ENCODE peak calls at places on chromosome X, in four cellular contexts. X, H, F and V are unnamed samples.

GRCh38 chrX:135463937-135464336 is 42.2 kb downstream of the SMIM10L2A start:
- DNase-seq in X (no peak), F (peak), H (no peak), V (peak)

GRCh38 chrX:137418086-137418485 is 147.8 kb upstream of the ZIC3 start:
- DNase-seq in H (no peak), F (no peak), X (no peak), V (no peak)

GRCh38 chrX:150366951-150367545 is 3.9 kb downstream of the MAMLD1 start:
- DNase-seq in H (no peak), X (peak), F (peak), V (no peak)

GRCh38 chrX:17459008-17459407 is 84.0 kb downstream of the NHS start:
- DNase-seq in X (no peak), F (peak), H (no peak), V (no peak)

GRCh38 chrX:11953615-11954014 is 184.7 kb upstream of the FRMPD4 start:
- DNase-seq in F (peak), H (no peak), X (no peak), V (peak)

GRCh38 chrX:55056820-55057690 is 17.8 kb upstream of the PAGE2B start:
- DNase-seq in H (no peak), F (peak), X (no peak), V (peak)

GRCh38 chrX:47283015-47283771 is 50.4 kb downstream of the USP11 start:
- DNase-seq in X (no peak), F (peak), H (no peak), V (no peak)

GRCh38 chrX:46551494-46552128 is 6.4 kb upstream of the ZNF674 start:
- DNase-seq in H (peak), F (peak), X (peak), V (peak)

GRCh38 chrX:155819966-155820491 is 61.1 kb upstream of the VAMP7 start:
- DNase-seq in F (peak), H (peak), X (peak), V (peak)

GRCh38 chrX:40931921-40932320 is 153.3 kb upstream of the USP9X start:
- DNase-seq in X (no peak), F (no peak), H (no peak), V (no peak)

GRCh38 chrX:102669526-102669925 is 18.2 kb downstream of the GPRASP1 start:
- DNase-seq in F (no peak), X (no peak), H (no peak), V (no peak)

GRCh38 chrX:39491548-39492297 is 606.0 kb downstream of the BCOR start:
- DNase-seq in X (no peak), H (no peak), F (no peak), V (no peak)

GRCh38 chrX:104253567-104254441 is 929 bp downstream of the ESX1 start:
- DNase-seq in H (peak), F (no peak), X (peak), V (peak)

GRCh38 chrX:67437821-67438220 is 106.0 kb upstream of the AR start:
- DNase-seq in F (no peak), X (no peak), H (no peak), V (no peak)

GRCh38 chrX:64204701-64205440 is 637 bp downstream of the AMER1 start:
- DNase-seq in F (peak), H (peak), X (peak), V (peak)

GRCh38 chrX:26649534-26649933 is 433.6 kb downstream of the MAGEB5 start:
- DNase-seq in X (no peak), F (peak), H (no peak), V (peak)

GRCh38 chrX:100413231-100413630 is 3.2 kb upstream of the PCDH19 start:
- DNase-seq in H (no peak), X (no peak), F (peak), V (peak)

GRCh38 chrX:24954732-24955131 is 61.0 kb downstream of the ARX start:
- DNase-seq in F (no peak), H (no peak), X (no peak), V (no peak)

GRCh38 chrX:9605484-9605883 is 140.6 kb downstream of the TBL1X start:
- DNase-seq in X (no peak), F (no peak), H (no peak), V (no peak)

GRCh38 chrX:103405009-103405333 is 28.6 kb downstream of the BEX3 start:
- DNase-seq in F (no peak), H (no peak), X (no peak), V (no peak)

GRCh38 chrX:153873282-153874090 is 12.5 kb downstream of the L1CAM start:
- DNase-seq in X (no peak), H (no peak), F (no peak), V (peak)

GRCh38 chrX:132367984-132368383 is 120.9 kb downstream of the MBNL3 start:
- DNase-seq in H (no peak), F (no peak), X (no peak), V (peak)

GRCh38 chrX:149074429-149074828 is 430.7 kb downstream of the IDS start:
- DNase-seq in X (no peak), H (no peak), F (no peak), V (peak)

GRCh38 chrX:23797371-23798128 is 14.6 kb downstream of the SAT1 start:
- DNase-seq in X (no peak), F (no peak), H (no peak), V (no peak)

GRCh38 chrX:68681443-68681941 is 34.0 kb downstream of the STARD8 start:
- DNase-seq in X (no peak), H (no peak), F (peak), V (no peak)

GRCh38 chrX:139931646-139932076 is 1.2 kb downstream of the ATP11C start:
- DNase-seq in H (no peak), F (no peak), X (no peak), V (no peak)

GRCh38 chrX:120840826-120841225 is 34.8 kb downstream of the CT47B1 start:
- DNase-seq in H (no peak), X (no peak), F (no peak), V (no peak)

GRCh38 chrX:120251471-120252011 is 929 bp downstream of the ZBTB33 start:
- DNase-seq in H (no peak), X (no peak), F (peak), V (no peak)

GRCh38 chrX:118855681-118856310 is 32.2 kb downstream of the ZCCHC12 start:
- DNase-seq in X (no peak), F (no peak), H (no peak), V (no peak)

GRCh38 chrX:68940601-68941000 is 111.8 kb downstream of the EFNB1 start:
- DNase-seq in X (peak), F (no peak), H (no peak), V (no peak)

GRCh38 chrX:120739300-120739699 is 109.4 kb upstream of the C1GALT1C1 start:
- DNase-seq in X (no peak), H (no peak), F (no peak), V (no peak)

GRCh38 chrX:154411981-154412340 is 622 bp downstream of the TAFAZZIN start:
- DNase-seq in X (peak), H (peak), F (peak), V (peak)

GRCh38 chrX:44742480-44743155 is 101.2 kb upstream of the DUSP21 start:
- DNase-seq in X (no peak), H (no peak), F (no peak), V (peak)

GRCh38 chrX:22987452-22987851 is 12.3 kb upstream of the DDX53 start:
- DNase-seq in H (no peak), X (no peak), F (peak), V (no peak)

GRCh38 chrX:69321006-69321655 is 155.9 kb upstream of the PJA1 start:
- DNase-seq in F (no peak), X (no peak), H (no peak), V (no peak)

GRCh38 chrX:77936299-77936698 is 25.8 kb downstream of the ATP7A start:
- DNase-seq in X (no peak), H (no peak), F (peak), V (no peak)

GRCh38 chrX:2526390-2526789 is 25.6 kb upstream of the DHRSX start:
- DNase-seq in X (no peak), F (no peak), H (no peak), V (no peak)

GRCh38 chrX:39814391-39814790 is 283.4 kb downstream of the BCOR start:
- DNase-seq in F (peak), H (no peak), X (no peak), V (no peak)

DNA sequence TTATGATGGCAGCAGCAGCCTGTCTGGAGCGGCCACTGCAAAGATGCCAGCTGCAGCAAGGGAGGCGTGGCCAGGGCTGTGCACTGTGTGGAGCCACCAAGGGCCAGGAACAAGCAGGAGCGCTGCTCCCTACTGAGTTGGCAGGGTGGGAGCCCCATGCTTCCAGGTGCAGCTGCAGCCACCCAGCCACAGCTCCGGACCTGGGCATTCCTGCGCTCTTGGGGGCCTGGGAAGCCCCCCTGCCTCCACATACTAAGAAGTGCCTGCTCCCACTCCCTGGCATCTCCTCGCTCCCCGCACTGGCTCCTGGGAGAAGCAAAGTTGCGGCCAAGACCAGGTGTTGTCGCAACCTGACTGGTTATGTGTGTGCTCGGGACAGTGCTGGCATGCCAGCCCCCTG is 619.8 kb downstream of the DMD start:
- DNase-seq in H (no peak), F (no peak), X (no peak), V (no peak)
- H3K56ac ChIP-seq in H (no peak), F (no peak), X (no peak), V (no peak)

GRCh38 chrX:13090261-13091110 is 46.1 kb upstream of the FAM9C start:
- DNase-seq in X (no peak), H (no peak), F (peak), V (no peak)

GRCh38 chrX:13085533-13085932 is 41.1 kb upstream of the FAM9C start:
- DNase-seq in X (no peak), F (no peak), H (no peak), V (no peak)

GRCh38 chrX:13087322-13088154 is 43.1 kb upstream of the FAM9C start:
- DNase-seq in X (no peak), H (no peak), F (peak), V (no peak)

GRCh38 chrX:13086076-13086475 is 41.7 kb upstream of the FAM9C start:
- DNase-seq in H (no peak), F (no peak), X (no peak), V (no peak)

DNA sequence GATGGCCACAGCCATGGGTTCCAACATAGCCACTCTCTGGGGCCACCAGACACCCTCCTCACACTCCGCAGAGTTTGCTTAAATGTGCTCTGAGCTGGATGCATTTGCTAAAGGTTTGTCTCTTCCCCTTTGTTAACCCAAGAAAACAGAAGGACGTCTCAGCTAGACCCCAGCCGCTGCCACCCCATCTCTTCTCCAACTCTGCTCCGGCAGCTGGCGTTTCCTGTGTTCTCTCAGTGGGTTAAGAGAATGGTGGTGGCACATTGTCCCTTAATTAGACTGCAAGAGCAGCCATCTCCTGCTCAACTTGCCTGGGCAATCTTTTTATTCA is 43.7 kb upstream of the FAM9C start:
- DNase-seq in H (no peak), F (no peak), X (no peak), V (no peak)
- H3K4me2 ChIP-seq in H (no peak), F (no peak), X (no peak), V (no peak)

DNA sequence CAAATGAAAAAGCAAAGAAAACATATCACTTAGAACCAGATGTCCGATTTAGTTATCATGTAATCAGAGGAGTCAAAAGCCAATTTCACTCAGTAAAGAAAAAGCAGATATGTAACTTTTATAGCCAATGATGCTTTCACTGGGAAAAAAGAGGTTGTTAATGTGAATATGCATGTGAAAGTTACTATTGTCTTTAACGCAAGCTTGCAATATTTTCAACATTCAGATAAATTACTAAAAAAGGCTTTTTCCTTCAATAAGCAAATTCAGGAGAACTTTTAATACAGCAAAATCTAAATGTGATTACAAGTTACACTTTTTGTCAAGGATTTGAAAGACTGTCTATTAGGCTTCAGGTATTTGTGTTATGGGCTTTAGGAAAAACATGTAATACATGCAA is 70.6 kb downstream of the TMEM47 start:
- DNase-seq in F (no peak), X (no peak), H (no peak), V (no peak)
- H3K56ac ChIP-seq in F (no peak), X (no peak), H (no peak), V (no peak)

DNA sequence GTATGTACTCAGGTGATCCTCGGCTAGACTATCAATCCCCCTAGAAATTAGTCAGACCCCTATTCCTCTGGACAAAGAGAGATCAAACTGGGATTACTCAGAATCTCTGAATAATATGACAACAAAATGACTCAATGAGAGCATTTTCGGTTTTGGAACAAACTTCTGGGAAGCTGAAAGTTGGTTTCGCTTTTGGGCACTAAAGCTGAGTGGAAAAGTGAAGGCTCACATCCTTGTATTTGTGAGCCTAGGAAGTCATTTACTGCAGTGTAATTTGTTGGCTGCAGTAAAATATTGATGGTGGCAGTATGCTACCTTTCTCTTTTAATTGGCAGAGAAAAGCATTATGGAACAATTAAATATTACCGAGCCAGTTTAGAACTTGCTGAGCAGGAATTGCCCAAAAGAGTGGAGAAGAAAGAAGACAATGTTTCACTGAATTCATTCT is 69.4 kb downstream of the AGTR2 start:
- DNase-seq in X (no peak), H (no peak), F (no peak), V (no peak)
- H3K4me2 ChIP-seq in X (no peak), H (no peak), F (no peak), V (no peak)

DNA sequence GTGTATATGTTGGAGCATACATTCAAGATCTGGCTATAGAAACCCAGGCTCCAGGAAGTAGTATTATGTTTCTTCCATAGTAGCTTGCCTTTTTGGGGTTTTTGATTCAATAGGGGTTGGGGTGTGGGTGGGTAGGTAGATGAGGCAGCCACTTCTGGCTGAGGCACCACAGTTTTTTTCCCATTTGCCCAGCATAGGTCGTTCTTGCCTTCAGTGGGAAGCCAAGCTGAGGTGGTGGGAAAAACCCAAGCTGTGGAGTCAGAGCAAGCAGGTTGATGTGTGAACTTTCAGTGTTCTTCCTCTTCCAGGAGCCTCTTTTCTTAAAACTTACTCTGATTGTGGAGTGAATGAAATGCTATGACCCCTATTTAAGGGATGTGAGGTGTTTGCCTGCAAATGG is 67.0 kb upstream of the RPS6KA3 start:
- DNase-seq in F (no peak), H (no peak), X (no peak), V (no peak)
- H3K56ac ChIP-seq in F (no peak), H (no peak), X (no peak), V (no peak)

DNA sequence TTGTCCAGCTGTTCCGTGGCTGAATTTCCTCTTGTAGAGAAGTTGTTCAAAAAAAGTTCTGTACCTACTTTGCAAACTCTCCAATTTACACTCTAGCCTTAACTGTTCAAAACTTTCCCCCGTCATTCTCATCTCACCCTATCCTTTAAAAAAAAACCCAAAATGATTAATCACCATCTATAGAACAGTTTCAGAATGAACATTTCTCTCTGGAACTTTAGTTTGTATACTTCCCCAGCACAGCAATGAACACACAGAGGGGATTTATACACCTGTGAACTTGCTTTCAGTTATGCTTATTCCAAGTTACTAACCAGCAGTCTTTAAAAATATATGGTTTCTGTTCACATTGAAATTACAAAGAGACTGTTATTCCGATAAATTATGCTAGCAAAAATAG is 1.2 kb downstream of the GEMIN8 start:
- DNase-seq in H (no peak), X (no peak), F (no peak), V (no peak)
- H3K4me2 ChIP-seq in H (peak), X (no peak), F (no peak), V (no peak)

GRCh38 chrX:444305-444704 is 57.6 kb upstream of the PPP2R3B start:
- DNase-seq in H (no peak), X (no peak), F (no peak), V (no peak)
- H3K56ac ChIP-seq in H (no peak), X (no peak), F (no peak), V (no peak)

GRCh38 chrX:48509245-48509590 is 426 bp downstream of the PORCN start:
- DNase-seq in H (no peak), X (no peak), F (no peak), V (no peak)
- H3K4me2 ChIP-seq in H (peak), X (peak), F (peak), V (peak)